ENCODE peak calls at places on chromosomes 7 and 10, in six cellular contexts. H is IMR-90, U is H9, R is mesenchymal stem cell, P is neuronal stem cell, Z is trophoblast cell. G is an unnamed sample.

GRCh38 chr7:142939226-142939910 is at the start of gene LLCFC1:
- DNase-seq in H (no peak), U (peak; percentile 84), R (no peak), P (peak; percentile 6), Z (no peak), G (peak; percentile 19)

GRCh38 chr7:99428972-99429566 is 9.5 kb downstream of the PTCD1 start:
- DNase-seq in H (no peak), U (no peak), R (no peak), P (no peak), Z (no peak), G (no peak)

GRCh38 chr7:35415411-35415822 is 161.5 kb upstream of the TBX20 start:
- DNase-seq in H (no peak), U (no peak), R (no peak), P (no peak), Z (peak; percentile 78), G (no peak)

GRCh38 chr7:107913846-107914245 is 22.9 kb downstream of the DLD start:
- DNase-seq in H (peak; percentile 61), U (no peak), R (no peak), P (no peak), Z (no peak), G (no peak)

GRCh38 chr7:70143089-70144044 is 545.1 kb downstream of the AUTS2 start:
- DNase-seq in H (no peak), U (no peak), R (peak; percentile 1), P (no peak), Z (peak; percentile 7), G (no peak)

GRCh38 chr7:53740971-53741370 is 705.5 kb downstream of the POM121L12 start:
- DNase-seq in H (no peak), U (no peak), R (no peak), P (no peak), Z (peak; percentile 2), G (no peak)

GRCh38 chr10:90751107-90751997 is 106.5 kb downstream of the HTR7 start:
- DNase-seq in H (peak; percentile 42), U (peak; percentile 71), R (peak; percentile 62), P (peak; percentile 47), Z (peak; percentile 33), G (no peak)

GRCh38 chr10:116472874-116473273 is 45.2 kb downstream of the PNLIPRP3 start:
- DNase-seq in H (peak; percentile 6), U (no peak), R (no peak), P (no peak), Z (peak; percentile 42), G (no peak)

GRCh38 chr7:135493362-135493761 is 16.5 kb downstream of the CNOT4 start:
- DNase-seq in H (no peak), U (no peak), R (no peak), P (no peak), Z (no peak), G (no peak)

GRCh38 chr7:18740579-18740988 is 245.0 kb downstream of the HDAC9 start:
- DNase-seq in H (no peak), U (no peak), R (no peak), P (no peak), Z (no peak), G (no peak)

GRCh38 chr10:19385846-19386455 is 337.4 kb downstream of the MALRD1 start:
- DNase-seq in H (no peak), U (no peak), R (no peak), P (no peak), Z (peak; percentile 7), G (no peak)

GRCh38 chr7:6558837-6559236 is 7.6 kb upstream of the GRID2IP start:
- DNase-seq in H (peak; percentile 21), U (peak; percentile 81), R (peak; percentile 54), P (no peak), Z (peak; percentile 17), G (no peak)

GRCh38 chr10:89064764-89065163 is 74.2 kb downstream of the FAS start:
- DNase-seq in H (no peak), U (no peak), R (peak; percentile 58), P (no peak), Z (no peak), G (no peak)

GRCh38 chr7:35316549-35316948 is 62.6 kb upstream of the TBX20 start:
- DNase-seq in H (no peak), U (no peak), R (no peak), P (no peak), Z (no peak), G (no peak)

GRCh38 chr7:27826347-27826746 is 86.4 kb downstream of the TAX1BP1 start:
- DNase-seq in H (no peak), U (no peak), R (no peak), P (no peak), Z (no peak), G (no peak)

GRCh38 chr7:27822245-27822644 is 82.3 kb downstream of the TAX1BP1 start:
- DNase-seq in H (no peak), U (no peak), R (peak; percentile 16), P (no peak), Z (no peak), G (no peak)

GRCh38 chr7:27825890-27826289 is 85.9 kb downstream of the TAX1BP1 start:
- DNase-seq in H (no peak), U (no peak), R (no peak), P (no peak), Z (no peak), G (no peak)
- H4K91ac ChIP-seq in H (no peak overlapping the region), U (no peak overlapping the region), R (no peak overlapping the region), P (no peak overlapping the region), Z (no peak overlapping the region), G (no peak overlapping the region)

GRCh38 chr7:33529070-33529469 is 376.3 kb upstream of the BMPER start:
- DNase-seq in H (no peak), U (no peak), R (no peak), P (no peak), Z (no peak), G (no peak)
- H2BK120ac ChIP-seq in H (no peak overlapping the region), U (no peak overlapping the region), R (no peak overlapping the region), P (no peak overlapping the region), Z (no peak overlapping the region), G (no peak overlapping the region)

GRCh38 chr7:36663481-36663880 is 60.8 kb downstream of the AOAH start:
- DNase-seq in H (peak; percentile 29), U (no peak), R (peak; percentile 33), P (no peak), Z (no peak), G (no peak)
- H4K91ac ChIP-seq in H (no peak overlapping the region), U (no peak overlapping the region), R (no peak overlapping the region), P (no peak overlapping the region), Z (no peak overlapping the region), G (no peak overlapping the region)

DNA sequence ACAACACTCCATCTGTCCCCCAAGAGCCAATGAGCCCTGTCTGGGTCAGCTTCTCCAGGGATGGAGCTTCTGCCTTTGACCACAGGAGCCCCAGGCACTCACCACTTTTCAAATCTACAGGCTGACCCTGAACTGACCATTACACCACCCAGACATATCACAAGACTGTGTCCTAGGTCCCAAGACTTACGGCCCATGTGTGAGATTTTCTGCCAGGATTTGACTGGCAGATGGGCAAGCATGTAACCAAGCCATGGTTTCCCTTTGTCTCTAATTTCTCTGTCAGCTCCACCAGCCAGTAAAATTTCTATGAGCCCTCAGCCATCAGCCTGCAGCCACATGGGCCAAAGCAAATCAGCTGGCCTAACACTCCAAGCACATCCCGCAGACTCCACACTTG is 92.5 kb downstream of the SH3PXD2A start:
- DNase-seq in H (no peak), U (no peak), R (no peak), P (no peak), Z (no peak), G (no peak)
- H2BK120ac ChIP-seq in H (peak overlapping the region; percentile 95), U (no peak overlapping the region), R (peak overlapping the region; percentile 35), P (no peak overlapping the region), Z (no peak overlapping the region), G (no peak overlapping the region)

GRCh38 chr7:120725376-120726039 is 132.4 kb downstream of the TSPAN12 start:
- DNase-seq in H (peak; percentile 45), U (no peak), R (peak; percentile 55), P (no peak), Z (peak; percentile 19), G (no peak)
- H4K91ac ChIP-seq in H (no peak overlapping the region), U (no peak overlapping the region), R (no peak overlapping the region), P (no peak overlapping the region), Z (no peak overlapping the region), G (no peak overlapping the region)

GRCh38 chr10:131901181-131901829 is 497 bp downstream of the PPP2R2D start:
- DNase-seq in H (peak; percentile 4), U (no peak), R (peak; percentile 44), P (no peak), Z (peak; percentile 17), G (no peak)
- H2BK120ac ChIP-seq in H (no peak overlapping the region), U (no peak overlapping the region), R (peak overlapping the region; percentile 57), P (peak overlapping the region; percentile 47), Z (peak overlapping the region; percentile 92), G (no peak overlapping the region)

GRCh38 chr7:14377646-14378266 is 388.3 kb upstream of the ETV1 start:
- DNase-seq in H (peak; percentile 63), U (no peak), R (no peak), P (no peak), Z (no peak), G (no peak)
- H4K91ac ChIP-seq in H (no peak overlapping the region), U (no peak overlapping the region), R (no peak overlapping the region), P (no peak overlapping the region), Z (no peak overlapping the region), G (no peak overlapping the region)